ENCODE peak calls at places on chromosome 1, in nine cellular contexts. One of them, this sample, is unnamed.

GRCh38 chr1:205286335-205286950 is 35.1 kb downstream of the NUAK2 start:
- DNase-seq in omental fat pad: no peak
- DNase-seq in central memory CD4-positive, alpha-beta T cell: peak; percentile 74
- DNase-seq in NCI-H460: no peak
- DNase-seq in heart left ventricle: no peak
- DNase-seq in NCI-H1417: no peak
- DNase-seq in Daoy: peak; percentile 87
- DNase-seq in stimulated activated effector memory CD8-positive, alpha-beta T cell treated with anti-CD3 and anti-CD28 coated beads, Interleukin-12 subunit alpha, Interleukin-12 subunit beta, amount 100 ng/mL, for 72 hours: peak; percentile 92
- DNase-seq in neuronal stem cell: no peak
- DNase-seq in this sample: no peak

GRCh38 chr1:206890125-206890637 is 7.1 kb upstream of the IL24 start:
- DNase-seq in omental fat pad: no peak
- DNase-seq in central memory CD4-positive, alpha-beta T cell: no peak
- DNase-seq in NCI-H460: peak; percentile 56
- DNase-seq in heart left ventricle: no peak
- DNase-seq in NCI-H1417: no peak
- DNase-seq in Daoy: peak; percentile 58
- DNase-seq in stimulated activated effector memory CD8-positive, alpha-beta T cell treated with anti-CD3 and anti-CD28 coated beads, Interleukin-12 subunit alpha, Interleukin-12 subunit beta, amount 100 ng/mL, for 72 hours: no peak
- DNase-seq in neuronal stem cell: no peak
- DNase-seq in this sample: no peak

GRCh38 chr1:44436401-44437394 is 31.6 kb downstream of the RNF220 start:
- DNase-seq in omental fat pad: no peak
- DNase-seq in central memory CD4-positive, alpha-beta T cell: no peak
- DNase-seq in NCI-H460: no peak
- DNase-seq in heart left ventricle: no peak
- DNase-seq in NCI-H1417: peak; percentile 56
- DNase-seq in Daoy: no peak
- DNase-seq in stimulated activated effector memory CD8-positive, alpha-beta T cell treated with anti-CD3 and anti-CD28 coated beads, Interleukin-12 subunit alpha, Interleukin-12 subunit beta, amount 100 ng/mL, for 72 hours: no peak
- DNase-seq in neuronal stem cell: no peak
- DNase-seq in this sample: no peak

GRCh38 chr1:66489972-66490601 is 43.9 kb upstream of the SGIP1 start:
- DNase-seq in omental fat pad: no peak
- DNase-seq in central memory CD4-positive, alpha-beta T cell: no peak
- DNase-seq in NCI-H460: no peak
- DNase-seq in heart left ventricle: no peak
- DNase-seq in NCI-H1417: no peak
- DNase-seq in Daoy: peak; percentile 18
- DNase-seq in stimulated activated effector memory CD8-positive, alpha-beta T cell treated with anti-CD3 and anti-CD28 coated beads, Interleukin-12 subunit alpha, Interleukin-12 subunit beta, amount 100 ng/mL, for 72 hours: no peak
- DNase-seq in neuronal stem cell: no peak
- DNase-seq in this sample: no peak

GRCh38 chr1:10767282-10767681 is 29.2 kb downstream of the CASZ1 start:
- DNase-seq in omental fat pad: no peak
- DNase-seq in central memory CD4-positive, alpha-beta T cell: no peak
- DNase-seq in NCI-H460: no peak
- DNase-seq in heart left ventricle: no peak
- DNase-seq in NCI-H1417: peak; percentile 10
- DNase-seq in Daoy: no peak
- DNase-seq in stimulated activated effector memory CD8-positive, alpha-beta T cell treated with anti-CD3 and anti-CD28 coated beads, Interleukin-12 subunit alpha, Interleukin-12 subunit beta, amount 100 ng/mL, for 72 hours: no peak
- DNase-seq in neuronal stem cell: no peak
- DNase-seq in this sample: no peak

GRCh38 chr1:57061369-57061768 is 95.6 kb upstream of the C8B start:
- DNase-seq in omental fat pad: no peak
- DNase-seq in central memory CD4-positive, alpha-beta T cell: no peak
- DNase-seq in NCI-H460: no peak
- DNase-seq in heart left ventricle: no peak
- DNase-seq in NCI-H1417: peak; percentile 28
- DNase-seq in Daoy: peak; percentile 6
- DNase-seq in stimulated activated effector memory CD8-positive, alpha-beta T cell treated with anti-CD3 and anti-CD28 coated beads, Interleukin-12 subunit alpha, Interleukin-12 subunit beta, amount 100 ng/mL, for 72 hours: no peak
- DNase-seq in neuronal stem cell: no peak
- DNase-seq in this sample: no peak

GRCh38 chr1:53740621-53741105 is 1.7 kb upstream of the GLIS1 start:
- DNase-seq in omental fat pad: no peak
- DNase-seq in central memory CD4-positive, alpha-beta T cell: no peak
- DNase-seq in NCI-H460: no peak
- DNase-seq in heart left ventricle: no peak
- DNase-seq in NCI-H1417: no peak
- DNase-seq in Daoy: peak; percentile 79
- DNase-seq in stimulated activated effector memory CD8-positive, alpha-beta T cell treated with anti-CD3 and anti-CD28 coated beads, Interleukin-12 subunit alpha, Interleukin-12 subunit beta, amount 100 ng/mL, for 72 hours: no peak
- DNase-seq in neuronal stem cell: no peak
- DNase-seq in this sample: no peak

GRCh38 chr1:91124989-91125417 is 103.2 kb upstream of the ZNF644 start:
- DNase-seq in omental fat pad: no peak
- DNase-seq in central memory CD4-positive, alpha-beta T cell: no peak
- DNase-seq in NCI-H460: no peak
- DNase-seq in heart left ventricle: no peak
- DNase-seq in NCI-H1417: no peak
- DNase-seq in Daoy: no peak
- DNase-seq in stimulated activated effector memory CD8-positive, alpha-beta T cell treated with anti-CD3 and anti-CD28 coated beads, Interleukin-12 subunit alpha, Interleukin-12 subunit beta, amount 100 ng/mL, for 72 hours: peak; percentile 79
- DNase-seq in neuronal stem cell: no peak
- DNase-seq in this sample: no peak

GRCh38 chr1:209675567-209676154 is 449 bp downstream of the G0S2 start:
- DNase-seq in omental fat pad: no peak
- DNase-seq in central memory CD4-positive, alpha-beta T cell: no peak
- DNase-seq in NCI-H460: no peak
- DNase-seq in heart left ventricle: peak; percentile 46
- DNase-seq in NCI-H1417: no peak
- DNase-seq in Daoy: peak; percentile 34
- DNase-seq in stimulated activated effector memory CD8-positive, alpha-beta T cell treated with anti-CD3 and anti-CD28 coated beads, Interleukin-12 subunit alpha, Interleukin-12 subunit beta, amount 100 ng/mL, for 72 hours: no peak
- DNase-seq in neuronal stem cell: peak; percentile 23
- DNase-seq in this sample: peak; percentile 19

GRCh38 chr1:24154215-24154614 is 11.3 kb upstream of the IL22RA1 start:
- DNase-seq in omental fat pad: no peak
- DNase-seq in central memory CD4-positive, alpha-beta T cell: no peak
- DNase-seq in NCI-H460: no peak
- DNase-seq in heart left ventricle: no peak
- DNase-seq in NCI-H1417: peak; percentile 46
- DNase-seq in Daoy: no peak
- DNase-seq in stimulated activated effector memory CD8-positive, alpha-beta T cell treated with anti-CD3 and anti-CD28 coated beads, Interleukin-12 subunit alpha, Interleukin-12 subunit beta, amount 100 ng/mL, for 72 hours: no peak
- DNase-seq in neuronal stem cell: no peak
- DNase-seq in this sample: no peak

GRCh38 chr1:68149110-68149798 is 83.1 kb downstream of the WLS start:
- DNase-seq in omental fat pad: no peak
- DNase-seq in central memory CD4-positive, alpha-beta T cell: no peak
- DNase-seq in NCI-H460: no peak
- DNase-seq in heart left ventricle: no peak
- DNase-seq in NCI-H1417: no peak
- DNase-seq in Daoy: no peak
- DNase-seq in stimulated activated effector memory CD8-positive, alpha-beta T cell treated with anti-CD3 and anti-CD28 coated beads, Interleukin-12 subunit alpha, Interleukin-12 subunit beta, amount 100 ng/mL, for 72 hours: no peak
- DNase-seq in neuronal stem cell: no peak
- DNase-seq in this sample: no peak

GRCh38 chr1:85465099-85465790 is at the start of gene DDAH1:
- DNase-seq in omental fat pad: no peak
- DNase-seq in central memory CD4-positive, alpha-beta T cell: no peak
- DNase-seq in NCI-H460: peak; percentile 11
- DNase-seq in heart left ventricle: peak; percentile 55
- DNase-seq in NCI-H1417: peak; percentile 87
- DNase-seq in Daoy: peak; percentile 88
- DNase-seq in stimulated activated effector memory CD8-positive, alpha-beta T cell treated with anti-CD3 and anti-CD28 coated beads, Interleukin-12 subunit alpha, Interleukin-12 subunit beta, amount 100 ng/mL, for 72 hours: no peak
- DNase-seq in neuronal stem cell: no peak
- DNase-seq in this sample: peak; percentile 77

GRCh38 chr1:31785020-31785946 is 21.1 kb upstream of the ADGRB2 start:
- DNase-seq in omental fat pad: no peak
- DNase-seq in central memory CD4-positive, alpha-beta T cell: no peak
- DNase-seq in NCI-H460: no peak
- DNase-seq in heart left ventricle: no peak
- DNase-seq in NCI-H1417: peak; percentile 41
- DNase-seq in Daoy: no peak
- DNase-seq in stimulated activated effector memory CD8-positive, alpha-beta T cell treated with anti-CD3 and anti-CD28 coated beads, Interleukin-12 subunit alpha, Interleukin-12 subunit beta, amount 100 ng/mL, for 72 hours: no peak
- DNase-seq in neuronal stem cell: no peak
- DNase-seq in this sample: no peak

GRCh38 chr1:47683402-47683801 is 245.6 kb downstream of the FOXD2 start:
- DNase-seq in omental fat pad: no peak
- DNase-seq in central memory CD4-positive, alpha-beta T cell: no peak
- DNase-seq in NCI-H460: no peak
- DNase-seq in heart left ventricle: no peak
- DNase-seq in NCI-H1417: no peak
- DNase-seq in Daoy: no peak
- DNase-seq in stimulated activated effector memory CD8-positive, alpha-beta T cell treated with anti-CD3 and anti-CD28 coated beads, Interleukin-12 subunit alpha, Interleukin-12 subunit beta, amount 100 ng/mL, for 72 hours: no peak
- DNase-seq in neuronal stem cell: no peak
- DNase-seq in this sample: no peak

This sample was measured in dermis microvascular lymphatic vessel endothelial cell.